ENCODE peak calls at places on chromosomes 16 and 17, in six cellular contexts. T, W, N, I, S and G are unnamed samples.

GRCh38 chr17:44095647-44096496 is 25.3 kb downstream of the G6PC3 start:
- DNase-seq in S (peak), N (no peak), T (peak), W (peak), I (peak), G (peak)

GRCh38 chr16:3879887-3880564 is 487 bp downstream of the CREBBP start:
- DNase-seq in I (peak), N (no peak), W (peak), T (peak), S (no peak), G (peak)

GRCh38 chr16:87538160-87538559 is 45.3 kb upstream of the ZCCHC14 start:
- DNase-seq in T (no peak), S (no peak), W (no peak), N (no peak), I (no peak), G (no peak)

GRCh38 chr16:3645108-3645503 is 9.4 kb upstream of the DNASE1 start:
- DNase-seq in I (no peak), T (no peak), W (no peak), N (no peak), S (no peak), G (no peak)

GRCh38 chr16:83744521-83744981 is 63.2 kb upstream of the HSBP1 start:
- DNase-seq in W (no peak), I (no peak), N (no peak), T (no peak), S (no peak), G (peak)

GRCh38 chr17:54784305-54784704 is 116.3 kb upstream of the TOM1L1 start:
- DNase-seq in I (no peak), S (no peak), N (no peak), T (no peak), W (no peak), G (no peak)

GRCh38 chr17:33267279-33267790 is 25.8 kb downstream of the ASIC2 start:
- DNase-seq in W (no peak), T (peak), S (no peak), I (peak), N (no peak), G (no peak)

GRCh38 chr17:74008196-74008595 is 195.3 kb upstream of the RPL38 start:
- DNase-seq in W (no peak), T (peak), S (peak), N (no peak), I (no peak), G (peak)

GRCh38 chr16:25007284-25007984 is 7.7 kb downstream of the ARHGAP17 start:
- DNase-seq in W (no peak), S (no peak), T (no peak), N (no peak), I (peak), G (no peak)

GRCh38 chr16:13453938-13454553 is 465.9 kb upstream of the ERCC4 start:
- DNase-seq in N (no peak), S (peak), I (no peak), W (peak), T (peak), G (peak)

GRCh38 chr17:31537558-31537957 is 146.1 kb downstream of the RAB11FIP4 start:
- DNase-seq in N (no peak), T (no peak), S (no peak), I (no peak), W (no peak), G (no peak)

GRCh38 chr16:66165879-66166278 is 200.6 kb upstream of the CDH5 start:
- DNase-seq in N (no peak), T (no peak), I (no peak), S (no peak), W (no peak), G (no peak)

GRCh38 chr17:46837521-46837920 is 13.9 kb upstream of the WNT9B start:
- DNase-seq in T (no peak), I (no peak), S (no peak), W (no peak), N (no peak), G (no peak)

DNA sequence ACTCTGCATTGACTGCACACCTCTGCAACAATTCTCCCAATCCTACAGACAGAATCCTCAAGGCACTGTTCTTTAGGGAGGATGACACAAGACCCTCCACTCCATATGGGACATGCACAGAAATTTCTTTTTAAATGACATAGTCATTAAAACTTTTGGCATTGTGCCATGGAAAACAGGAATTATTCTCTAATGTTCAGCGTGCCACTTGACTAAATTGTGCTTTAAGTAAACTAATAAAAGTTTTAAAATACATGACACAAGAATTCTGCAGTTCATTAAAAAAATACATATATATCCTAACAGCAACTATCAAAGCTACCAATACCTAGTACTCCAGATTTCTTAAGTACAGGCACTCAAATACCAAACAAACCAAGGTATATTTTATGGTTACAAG is 16.0 kb downstream of the CEP112 start:
- DNase-seq in S (no peak), N (no peak), I (peak), T (no peak), W (no peak), G (no peak)
- TF ChIP-seq MYC in S (no peak), N (no peak), I (no peak), T (no peak), W (no peak), G (no peak)

GRCh38 chr16:85530370-85530739 is 82.8 kb upstream of the GSE1 start:
- DNase-seq in S (no peak), I (no peak), N (no peak), T (no peak), W (no peak), G (no peak)
- TF ChIP-seq MAX in S (no peak), I (no peak), N (no peak), T (no peak), W (no peak), G (no peak)

GRCh38 chr17:82267575-82268379 is 5.7 kb downstream of the CSNK1D start:
- DNase-seq in W (peak), N (no peak), S (peak), I (peak), T (peak), G (peak)
- TF ChIP-seq CTCF in W (no peak), N (no peak), S (peak), I (no peak), T (no peak), G (no peak)

GRCh38 chr17:29061036-29061435 is 18.1 kb downstream of the PIPOX start:
- DNase-seq in W (peak), S (no peak), N (no peak), T (no peak), I (no peak), G (no peak)

GRCh38 chr17:29062215-29062614 is 19.3 kb downstream of the PIPOX start:
- DNase-seq in W (no peak), S (no peak), N (no peak), T (no peak), I (no peak), G (no peak)

GRCh38 chr17:29054835-29055234 is 11.9 kb downstream of the PIPOX start:
- DNase-seq in S (no peak), I (no peak), N (no peak), W (no peak), T (no peak), G (no peak)

GRCh38 chr17:29060475-29060874 is 17.5 kb downstream of the PIPOX start:
- DNase-seq in W (peak), T (no peak), S (no peak), I (no peak), N (no peak), G (no peak)

GRCh38 chr17:29059281-29059680 is 16.3 kb downstream of the PIPOX start:
- DNase-seq in T (peak), I (no peak), W (no peak), N (no peak), S (peak), G (no peak)
- TF ChIP-seq MYC in T (no peak), I (no peak), W (no peak), N (no peak), S (no peak), G (no peak)

GRCh38 chr17:70661342-70662222 is 492.2 kb downstream of the KCNJ2 start:
- DNase-seq in S (no peak), T (peak), N (no peak), W (no peak), I (no peak), G (no peak)
- TF ChIP-seq MAX in S (no peak), T (no peak), N (no peak), W (no peak), I (no peak), G (no peak)

GRCh38 chr17:48679385-48680096 is 42.8 kb downstream of the PRAC1 start:
- DNase-seq in W (no peak), T (no peak), I (no peak), N (no peak), S (no peak), G (no peak)
- TF ChIP-seq CTCF in W (no peak), T (no peak), I (no peak), N (no peak), S (no peak), G (no peak)

GRCh38 chr16:26197707-26198106 is 505.9 kb downstream of the HS3ST4 start:
- DNase-seq in S (no peak), T (no peak), W (no peak), I (no peak), N (no peak), G (no peak)

GRCh38 chr16:26196806-26197205 is 505.0 kb downstream of the HS3ST4 start:
- DNase-seq in T (no peak), W (no peak), S (no peak), I (no peak), N (no peak), G (no peak)

GRCh38 chr16:26196310-26196709 is 504.6 kb downstream of the HS3ST4 start:
- DNase-seq in W (no peak), T (no peak), N (no peak), S (no peak), I (no peak), G (no peak)

GRCh38 chr16:26194526-26194925 is 502.8 kb downstream of the HS3ST4 start:
- DNase-seq in S (no peak), W (no peak), N (no peak), I (no peak), T (no peak), G (no peak)

GRCh38 chr16:26195225-26195624 is 503.5 kb downstream of the HS3ST4 start:
- DNase-seq in T (no peak), N (no peak), W (no peak), I (no peak), S (no peak), G (no peak)
- TF ChIP-seq MYC in T (no peak), N (no peak), W (no peak), I (no peak), S (no peak), G (no peak)

DNA sequence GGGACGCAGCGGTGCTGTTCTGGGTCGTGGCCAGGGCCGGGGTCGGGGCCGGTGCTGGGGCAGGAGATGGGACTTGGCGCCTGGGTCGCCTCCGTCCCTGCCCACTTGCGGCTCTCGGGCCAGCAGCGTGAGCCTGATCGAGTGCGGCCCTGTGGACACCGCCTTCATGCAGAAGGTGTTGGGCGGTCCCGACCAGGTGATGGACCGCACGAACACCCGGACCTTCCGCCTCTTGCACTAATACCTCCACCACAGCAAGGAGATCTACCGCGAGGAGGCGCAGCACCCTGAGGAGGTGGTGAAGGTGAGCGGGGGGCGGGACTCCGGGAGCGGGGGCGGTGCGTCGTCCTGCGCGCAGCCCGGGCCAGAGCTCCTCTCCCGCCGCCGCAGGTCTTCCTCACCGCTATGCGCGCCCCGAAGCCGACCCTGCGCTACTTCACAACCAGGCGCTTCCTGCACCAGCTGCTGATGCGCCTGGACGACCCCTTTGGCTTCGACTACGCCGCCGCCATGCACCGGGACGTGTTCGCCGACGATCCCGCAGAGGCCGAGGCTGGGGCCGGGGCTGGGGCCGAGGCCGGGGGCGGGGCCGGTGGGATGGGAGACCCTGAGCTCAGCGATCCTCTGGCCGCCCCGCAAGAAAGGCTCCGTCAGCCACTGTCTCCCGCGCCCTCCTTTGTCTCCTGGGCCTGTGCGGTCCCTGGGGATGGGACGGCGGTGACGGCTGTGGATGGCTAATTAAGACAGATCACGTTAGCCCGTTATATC is 4.5 kb upstream of the HSD17B1 start:
- DNase-seq in W (no peak), T (peak), N (no peak), I (peak), S (no peak), G (no peak)
- TF ChIP-seq MAX in W (no peak), T (peak), N (no peak), I (no peak), S (no peak), G (no peak)

DNA sequence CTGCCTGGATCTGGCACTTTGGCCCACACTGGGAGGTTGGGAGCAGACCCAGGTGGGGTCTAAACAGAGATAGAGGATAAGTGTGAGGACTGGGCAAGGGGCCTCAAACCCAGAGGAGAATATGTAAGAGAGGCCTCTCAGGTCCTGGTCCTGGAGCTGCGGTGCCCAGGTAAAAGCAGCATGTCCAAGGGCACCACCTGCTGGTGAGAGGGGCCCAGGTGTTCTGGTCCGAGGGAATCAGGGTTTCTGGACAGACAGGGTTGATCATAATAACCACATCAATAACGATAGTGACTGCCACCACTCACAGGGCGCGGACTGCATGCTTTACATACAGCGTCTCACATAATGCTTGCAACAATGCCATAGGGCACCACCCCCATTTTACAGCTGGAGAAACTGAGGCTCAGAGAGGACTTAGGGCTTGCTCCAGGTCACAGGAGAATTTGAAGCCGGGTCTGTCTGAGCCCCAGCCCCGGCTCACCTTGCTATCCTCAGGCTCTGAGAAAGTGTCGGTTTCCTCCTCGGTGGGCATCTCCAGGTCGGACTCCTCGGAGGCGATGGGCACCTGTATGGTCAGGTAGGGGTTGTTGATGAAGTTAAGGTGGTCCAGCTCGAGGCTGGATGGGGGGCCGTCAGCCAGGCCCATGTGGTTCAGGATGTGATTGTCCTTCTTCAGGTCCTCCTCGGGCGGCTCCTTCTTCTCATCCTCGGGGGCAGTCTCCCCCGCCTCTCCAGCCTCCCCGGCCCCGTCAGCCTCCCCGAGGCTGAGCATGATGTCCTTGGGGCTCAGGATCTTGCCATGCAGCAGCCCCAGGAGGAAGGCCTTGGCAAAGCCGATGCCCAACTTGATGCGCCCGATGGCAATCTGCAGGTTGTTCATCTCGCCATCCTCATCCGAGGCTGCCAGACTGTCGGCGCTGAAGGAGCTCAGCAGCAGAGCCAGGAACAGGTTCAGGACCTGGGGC is 19.1 kb upstream of the CD79B start:
- DNase-seq in S (peak), T (peak), W (peak), N (no peak), I (no peak), G (no peak)
- TF ChIP-seq CTCF in S (peak), T (peak), W (peak), N (peak), I (no peak), G (peak)

GRCh38 chr17:1491406-1492248 is 859 bp downstream of the MYO1C start:
- DNase-seq in W (peak), S (no peak), I (no peak), N (no peak), T (no peak), G (peak)
- TF ChIP-seq MYC in W (peak), S (no peak), I (no peak), N (no peak), T (no peak), G (peak)